ENCODE peak calls at places on chromosomes 16 and 17, in ten cellular contexts. A, L, G, B, X, P, Y, Z, U and D are unnamed samples.

GRCh38 chr17:60790205-60790604 is 112.6 kb downstream of the BCAS3 start:
- DNase-seq in A (no peak), L (no peak), G (no peak), B (no peak), X (no peak), P (no peak), Y (no peak), Z (no peak), U (no peak), D (no peak)

GRCh38 chr17:21689604-21690003 is 2.7 kb upstream of the KCNJ18 start:
- DNase-seq in A (no peak), L (peak), G (peak), B (peak), X (no peak), P (no peak), Y (peak), Z (peak), U (no peak), D (no peak)

GRCh38 chr17:45410144-45411091 is 22.3 kb downstream of the ARHGAP27 start:
- DNase-seq in A (no peak), L (no peak), G (no peak), B (no peak), X (peak), P (peak), Y (no peak), Z (no peak), U (peak), D (no peak)

GRCh38 chr16:48172682-48173081 is 16.9 kb upstream of the ABCC12 start:
- DNase-seq in A (no peak), L (no peak), G (no peak), B (no peak), X (no peak), P (no peak), Y (no peak), Z (no peak), U (no peak), D (no peak)

GRCh38 chr16:27474921-27475320 is 72.9 kb downstream of the IL21R start:
- DNase-seq in A (no peak), L (no peak), G (no peak), B (no peak), X (no peak), P (no peak), Y (no peak), Z (no peak), U (no peak), D (no peak)

GRCh38 chr17:44084131-44084538 is 13.6 kb downstream of the G6PC3 start:
- DNase-seq in A (no peak), L (no peak), G (no peak), B (no peak), X (no peak), P (no peak), Y (no peak), Z (no peak), U (peak), D (peak)

GRCh38 chr16:17305694-17306093 is 165.1 kb downstream of the XYLT1 start:
- DNase-seq in A (no peak), L (no peak), G (no peak), B (no peak), X (no peak), P (no peak), Y (no peak), Z (no peak), U (no peak), D (no peak)

GRCh38 chr17:28712037-28712704 is 483 bp upstream of the PROCA1 start:
- DNase-seq in A (no peak), L (peak), G (no peak), B (peak), X (peak), P (peak), Y (peak), Z (no peak), U (peak), D (no peak)

GRCh38 chr17:50062323-50063243 is 6.7 kb downstream of the ITGA3 start:
- DNase-seq in A (peak), L (peak), G (peak), B (peak), X (no peak), P (peak), Y (peak), Z (peak), U (no peak), D (no peak)

GRCh38 chr17:55086635-55087058 is 118.1 kb downstream of the STXBP4 start:
- DNase-seq in A (no peak), L (no peak), G (peak), B (peak), X (no peak), P (no peak), Y (no peak), Z (peak), U (no peak), D (no peak)

DNA sequence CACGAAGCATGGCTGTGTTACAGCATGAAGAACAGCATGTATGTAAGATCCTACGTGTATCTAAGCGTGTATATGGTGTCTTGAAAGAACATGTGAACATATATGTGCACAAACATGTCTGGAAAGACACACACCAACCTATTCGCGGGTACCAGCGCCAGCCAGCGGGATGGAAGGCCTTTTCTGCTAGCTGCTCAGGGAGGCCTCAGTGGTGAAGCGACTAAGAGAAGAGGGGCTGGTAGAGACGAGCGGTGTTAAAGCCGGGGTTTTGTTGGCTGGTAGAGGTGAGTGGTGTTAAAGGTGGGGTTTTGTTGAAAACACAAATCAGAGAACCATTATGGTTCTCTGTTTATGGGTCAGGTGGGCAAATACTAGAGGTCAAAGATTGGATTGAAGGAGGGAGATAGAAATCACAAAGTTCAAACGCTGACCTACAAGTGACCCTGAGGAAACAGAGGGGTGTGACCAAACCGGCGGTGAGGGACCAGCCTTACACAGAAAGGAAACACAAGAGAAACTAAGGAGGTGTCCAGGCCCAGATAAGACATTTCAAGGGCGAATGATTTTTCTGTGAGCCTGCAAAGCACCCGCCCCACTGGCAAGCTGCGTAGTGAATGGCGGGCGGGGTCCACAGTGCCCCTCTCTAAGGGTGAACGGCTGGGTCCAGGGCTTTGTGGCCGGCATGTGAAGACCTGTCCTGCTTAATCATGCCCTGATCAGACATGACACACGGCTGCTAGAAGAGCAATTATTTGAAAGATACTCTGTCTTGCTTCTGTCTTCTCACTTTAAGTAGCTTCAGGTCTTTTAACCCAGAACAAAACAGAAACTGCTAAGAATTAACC is 8.1 kb downstream of the ZCCHC14 start:
- DNase-seq in A (no peak), L (no peak), G (no peak), B (no peak), X (no peak), P (no peak), Y (no peak), Z (no peak), U (no peak), D (no peak)
- TF ChIP-seq CTCF in A (no peak), L (no peak), G (no peak), B (no peak), X (no peak), P (no peak), Y (no peak), Z (no peak), U (no peak), D (no peak)

GRCh38 chr16:14244344-14245010 is 173.4 kb downstream of the MRTFB start:
- DNase-seq in A (no peak), L (no peak), G (peak), B (peak), X (no peak), P (no peak), Y (no peak), Z (peak), U (no peak), D (no peak)

GRCh38 chr16:14242769-14243168 is 171.7 kb downstream of the MRTFB start:
- DNase-seq in A (no peak), L (no peak), G (no peak), B (no peak), X (no peak), P (no peak), Y (no peak), Z (no peak), U (no peak), D (no peak)

GRCh38 chr16:14240964-14241363 is 169.8 kb downstream of the MRTFB start:
- DNase-seq in A (no peak), L (no peak), G (no peak), B (no peak), X (no peak), P (no peak), Y (no peak), Z (no peak), U (no peak), D (no peak)

GRCh38 chr16:14240216-14240843 is 169.2 kb downstream of the MRTFB start:
- DNase-seq in A (no peak), L (peak), G (peak), B (peak), X (no peak), P (no peak), Y (no peak), Z (no peak), U (no peak), D (no peak)

GRCh38 chr16:14241631-14242030 is 170.5 kb downstream of the MRTFB start:
- DNase-seq in A (no peak), L (no peak), G (no peak), B (no peak), X (no peak), P (no peak), Y (no peak), Z (no peak), U (no peak), D (no peak)
- H3K27ac ChIP-seq in A (no peak), L (no peak), G (no peak), B (peak), X (no peak), P (no peak), Y (no peak), Z (no peak), U (no peak), D (no peak)

DNA sequence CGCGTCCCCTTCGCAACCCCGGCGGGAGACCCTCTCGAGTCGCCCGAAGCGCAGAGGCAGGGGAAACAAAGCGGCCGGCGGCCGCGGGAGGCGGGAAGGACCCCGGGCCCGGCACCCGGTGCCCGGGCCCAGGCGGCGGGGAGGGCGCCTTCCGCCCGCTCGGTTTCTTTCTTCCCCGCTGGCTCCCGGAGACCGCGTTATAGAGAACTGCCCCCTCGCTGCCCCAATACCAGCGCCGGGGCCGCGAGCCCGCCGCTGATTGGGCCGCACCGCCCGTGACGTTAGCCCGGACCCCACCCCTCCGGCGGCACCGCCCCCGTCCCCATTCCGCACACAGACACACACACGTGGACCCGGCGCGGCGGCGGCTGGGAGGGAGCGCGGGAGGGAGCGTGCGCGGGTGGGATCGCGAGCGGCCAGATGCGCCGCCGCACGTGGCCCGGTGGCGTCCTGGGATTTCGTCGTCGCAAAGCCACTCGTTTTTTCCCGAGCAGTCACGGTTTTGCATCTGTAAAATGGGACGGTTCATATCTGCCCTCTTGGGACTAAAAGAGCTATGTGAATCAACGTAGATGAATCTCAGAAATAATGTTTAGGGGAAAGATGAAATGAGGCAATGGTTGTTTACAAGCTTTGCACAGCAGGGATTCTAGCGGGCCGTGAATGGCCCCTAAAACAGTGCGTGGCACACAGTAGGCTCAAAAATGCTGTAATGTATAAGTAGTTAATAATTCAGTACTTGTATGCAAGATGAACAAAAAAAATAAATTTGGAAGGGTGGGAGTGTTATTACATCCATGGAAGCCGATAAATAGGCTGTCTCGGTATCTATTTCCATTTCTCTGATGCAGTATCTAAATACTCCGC is at the start of gene EPOP:
- DNase-seq in A (peak), L (peak), G (peak), B (peak), X (peak), P (peak), Y (peak), Z (peak), U (peak), D (peak)
- TF ChIP-seq CTCF in A (no peak), L (no peak), G (no peak), B (no peak), X (no peak), P (no peak), Y (no peak), Z (no peak), U (no peak), D (no peak)

GRCh38 chr16:12729448-12729847 is 74.2 kb downstream of the CPPED1 start:
- DNase-seq in A (no peak), L (no peak), G (peak), B (peak), X (no peak), P (no peak), Y (no peak), Z (peak), U (no peak), D (no peak)
- H3K27ac ChIP-seq in A (no peak), L (no peak), G (no peak), B (no peak), X (no peak), P (no peak), Y (no peak), Z (no peak), U (no peak), D (no peak)

DNA sequence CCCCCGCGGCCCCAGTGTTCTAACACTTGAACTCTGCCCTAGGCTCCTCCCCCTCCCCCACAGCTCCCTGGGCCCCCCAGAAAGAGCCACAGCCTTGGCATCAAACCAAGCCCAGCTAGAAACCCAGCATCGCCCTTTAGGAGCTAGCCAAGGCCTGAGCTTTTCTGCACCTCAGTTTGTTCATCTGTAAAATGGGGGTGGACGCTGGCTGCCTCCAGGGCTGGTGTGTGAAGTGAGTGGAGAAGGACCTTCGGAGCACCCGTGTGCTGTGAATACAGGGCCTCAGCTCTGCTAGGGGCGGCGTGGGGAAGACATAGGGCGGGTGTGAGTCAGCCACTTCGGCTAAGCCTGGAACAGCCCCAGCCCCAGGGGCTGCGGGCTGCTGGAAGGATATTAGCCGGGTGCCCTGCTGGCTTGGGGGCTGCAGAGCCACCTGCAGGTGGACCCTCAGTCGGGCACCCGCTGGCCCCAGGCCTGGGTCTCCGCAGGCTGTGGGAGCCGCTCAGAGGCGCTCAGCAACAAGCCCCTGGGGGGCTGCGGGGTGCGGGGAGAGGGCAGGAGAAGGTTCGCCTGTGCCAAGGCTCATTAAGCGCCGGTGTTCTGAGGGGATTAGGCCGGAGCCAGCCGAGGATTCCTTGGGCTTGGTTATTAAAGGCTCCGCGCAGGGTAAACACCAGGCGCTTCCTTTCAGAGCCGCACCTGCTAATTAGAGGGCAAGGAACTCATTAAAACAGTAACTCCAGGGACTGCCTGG is 217.0 kb upstream of the CIBAR2 start:
- DNase-seq in A (no peak), L (no peak), G (peak), B (peak), X (no peak), P (no peak), Y (no peak), Z (peak), U (no peak), D (peak)
- TF ChIP-seq CTCF in A (no peak), L (no peak), G (no peak), B (no peak), X (no peak), P (no peak), Y (no peak), Z (no peak), U (peak), D (peak)

GRCh38 chr17:78042542-78042941 is 84.0 kb downstream of the TNRC6C start:
- DNase-seq in A (no peak), L (no peak), G (no peak), B (no peak), X (no peak), P (no peak), Y (no peak), Z (no peak), U (no peak), D (no peak)
- H3K27ac ChIP-seq in A (no peak), L (no peak), G (no peak), B (no peak), X (no peak), P (peak), Y (no peak), Z (no peak), U (no peak), D (no peak)

GRCh38 chr17:63944736-63945499 is 12.8 kb upstream of the CD79B start:
- DNase-seq in A (no peak), L (no peak), G (no peak), B (no peak), X (no peak), P (peak), Y (no peak), Z (no peak), U (no peak), D (no peak)
- TF ChIP-seq CTCF in A (no peak), L (no peak), G (no peak), B (no peak), X (no peak), P (no peak), Y (no peak), Z (no peak), U (no peak), D (no peak)